ENCODE peak calls at places on chromosomes 12 and 14, in six cellular contexts. T is A549, D is SK-N-SH, G is GM12878, Y is HepG2, X is K562. Q is an unnamed sample.

GRCh38 chr14:74580275-74580672 is 31.8 kb downstream of the LTBP2 start:
- DNase-seq in T (no peak), D (no peak), G (no peak), Y (no peak), X (no peak), Q (no peak)

GRCh38 chr14:89915114-89915878 is 39.2 kb downstream of the EFCAB11 start:
- DNase-seq in T (peak), D (peak), G (peak), Y (peak), X (peak), Q (peak)

GRCh38 chr14:63611078-63611477 is 30.6 kb downstream of the WDR89 start:
- DNase-seq in T (no peak), D (no peak), G (no peak), Y (no peak), X (no peak), Q (no peak)

GRCh38 chr14:77318006-77318553 is 2.6 kb downstream of the POMT2 start:
- DNase-seq in T (no peak), D (no peak), G (no peak), Y (peak), X (no peak), Q (no peak)

GRCh38 chr14:94867931-94868597 is 98.2 kb upstream of the GSC start:
- DNase-seq in T (no peak), D (no peak), G (no peak), Y (no peak), X (no peak), Q (no peak)

GRCh38 chr12:118737985-118738540 is 243.3 kb upstream of the SRRM4 start:
- DNase-seq in T (no peak), D (no peak), G (no peak), Y (no peak), X (no peak), Q (no peak)

GRCh38 chr14:95307402-95308041 is 12.2 kb downstream of the CLMN start:
- DNase-seq in T (no peak), D (peak), G (no peak), Y (no peak), X (no peak), Q (no peak)

GRCh38 chr12:101855364-101855884 is 22.0 kb upstream of the DRAM1 start:
- DNase-seq in T (no peak), D (no peak), G (no peak), Y (peak), X (peak), Q (peak)

GRCh38 chr12:42485823-42486222 is 103.7 kb downstream of the PRICKLE1 start:
- DNase-seq in T (no peak), D (no peak), G (no peak), Y (no peak), X (no peak), Q (no peak)

GRCh38 chr12:76872415-76872814 is 6.4 kb downstream of the CSRP2 start:
- DNase-seq in T (no peak), D (no peak), G (no peak), Y (no peak), X (no peak), Q (no peak)

GRCh38 chr12:21526053-21526452 is at the start of gene SPX:
- DNase-seq in T (peak), D (no peak), G (no peak), Y (peak), X (no peak), Q (peak)

GRCh38 chr12:130484221-130484620 is 146.5 kb downstream of the PIWIL1 start:
- DNase-seq in T (no peak), D (no peak), G (no peak), Y (no peak), X (no peak), Q (no peak)

GRCh38 chr12:107449891-107450290 is 235.7 kb upstream of the PWP1 start:
- DNase-seq in T (no peak), D (no peak), G (no peak), Y (no peak), X (no peak), Q (peak)

GRCh38 chr12:98465950-98466349 is 49.4 kb upstream of the TMPO start:
- DNase-seq in T (no peak), D (no peak), G (no peak), Y (no peak), X (no peak), Q (no peak)

GRCh38 chr14:37650356-37651037 is 55.1 kb downstream of the TTC6 start:
- DNase-seq in T (no peak), D (no peak), G (no peak), Y (peak), X (no peak), Q (peak)

GRCh38 chr12:99916555-99916954 is 68.2 kb downstream of the ANKS1B start:
- DNase-seq in T (peak), D (no peak), G (no peak), Y (no peak), X (no peak), Q (no peak)

GRCh38 chr12:8844665-8845064 is 22.2 kb downstream of the A2ML1 start:
- DNase-seq in T (no peak), D (peak), G (no peak), Y (peak), X (peak), Q (peak)

GRCh38 chr14:101108579-101109346 is 205.2 kb upstream of the RTL1 start:
- DNase-seq in T (no peak), D (no peak), G (no peak), Y (no peak), X (no peak), Q (no peak)
- TF ChIP-seq CTCF in T (no peak), D (no peak), G (no peak), Y (no peak), X (no peak), Q (no peak)

DNA sequence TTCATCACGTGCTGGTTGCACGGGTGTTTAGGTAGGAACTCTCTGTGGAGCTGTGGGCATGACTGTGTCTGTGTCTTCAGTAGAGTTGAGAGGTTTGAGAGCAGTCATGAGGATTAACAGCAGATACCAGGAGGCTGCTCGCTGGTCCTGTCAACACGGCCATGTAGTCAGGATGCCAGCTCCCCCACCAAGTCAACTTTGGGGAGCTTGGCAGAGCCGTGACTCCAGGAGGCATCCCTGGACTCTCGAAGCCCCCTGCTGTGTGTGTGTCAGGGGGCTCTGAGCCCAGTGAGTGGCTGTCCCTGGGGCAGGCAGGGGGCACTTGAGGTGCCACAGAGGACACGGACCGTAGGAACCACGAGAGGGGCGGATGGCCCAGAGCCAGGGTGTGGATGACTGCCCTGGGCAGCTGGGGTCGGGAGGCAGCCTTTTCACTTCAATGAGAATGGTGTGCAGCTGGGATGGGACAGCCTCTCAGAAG is 7.2 kb upstream of the GPR132 start:
- DNase-seq in T (no peak), D (no peak), G (no peak), Y (no peak), X (no peak), Q (no peak)
- TF ChIP-seq SMC3 in T (no peak), D (no peak), G (no peak), Y (no peak), X (no peak), Q (no peak)

GRCh38 chr14:26917086-26917485 is 319.3 kb upstream of the NOVA1 start:
- DNase-seq in T (peak), D (peak), G (no peak), Y (peak), X (peak), Q (peak)
- TF ChIP-seq CTCF in T (peak), D (peak), G (no peak), Y (peak), X (peak), Q (peak)

DNA sequence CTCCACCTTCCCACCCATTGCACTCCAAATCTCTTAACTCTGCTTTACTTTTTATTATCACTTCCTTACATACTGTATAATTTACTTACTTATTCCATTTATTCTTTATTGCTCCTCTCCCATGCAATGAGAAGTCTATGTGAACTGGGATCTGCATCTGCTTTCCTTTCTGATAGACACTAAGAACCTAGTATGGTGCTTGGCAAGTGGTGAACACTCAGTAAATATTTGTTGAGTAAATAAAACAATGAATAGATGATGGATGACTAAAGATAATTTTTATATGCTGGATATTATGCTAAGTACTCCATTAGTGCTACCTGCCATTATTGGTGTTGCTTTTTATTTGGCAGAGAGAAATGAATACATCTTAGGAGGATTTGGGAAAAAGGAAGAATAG is 151.0 kb downstream of the TPH2 start:
- DNase-seq in T (no peak), D (no peak), G (no peak), Y (no peak), X (no peak), Q (no peak)
- TF ChIP-seq SMC3 in T (no peak), D (no peak), G (no peak), Y (no peak), X (no peak), Q (no peak)

DNA sequence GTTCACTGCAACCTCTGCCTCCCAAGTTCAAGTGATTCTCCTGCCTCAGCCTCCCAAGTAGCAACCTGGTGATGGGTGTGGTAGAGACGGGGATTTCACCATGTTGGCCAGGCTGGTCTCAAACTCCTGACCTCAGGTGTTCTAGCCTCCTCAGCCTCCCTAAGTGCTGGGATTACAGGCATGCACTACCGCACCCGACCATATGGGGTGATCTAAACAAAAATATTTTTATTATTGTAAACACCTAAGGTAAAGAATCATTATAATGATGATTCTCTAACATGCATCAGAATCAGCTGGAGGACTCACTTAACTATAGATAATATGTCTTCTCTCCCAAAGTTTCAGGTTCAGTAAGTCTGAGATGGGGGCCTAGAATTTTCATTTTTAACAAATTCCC is 96.2 kb upstream of the ALG10 start:
- DNase-seq in T (no peak), D (no peak), G (no peak), Y (no peak), X (no peak), Q (no peak)
- TF ChIP-seq CTCF in T (no peak), D (no peak), G (no peak), Y (no peak), X (no peak), Q (no peak)

GRCh38 chr12:49664167-49664566 is 40.8 kb downstream of the PRPF40B start:
- DNase-seq in T (no peak), D (no peak), G (no peak), Y (no peak), X (no peak), Q (no peak)

GRCh38 chr12:49666176-49666575 is 41.0 kb downstream of the FMNL3 start:
- DNase-seq in T (no peak), D (no peak), G (no peak), Y (no peak), X (no peak), Q (no peak)

GRCh38 chr12:49664591-49665146 is 41.3 kb downstream of the PRPF40B start:
- DNase-seq in T (no peak), D (peak), G (no peak), Y (no peak), X (no peak), Q (no peak)

GRCh38 chr12:49665384-49665783 is 41.8 kb downstream of the FMNL3 start:
- DNase-seq in T (no peak), D (no peak), G (no peak), Y (no peak), X (no peak), Q (no peak)

DNA sequence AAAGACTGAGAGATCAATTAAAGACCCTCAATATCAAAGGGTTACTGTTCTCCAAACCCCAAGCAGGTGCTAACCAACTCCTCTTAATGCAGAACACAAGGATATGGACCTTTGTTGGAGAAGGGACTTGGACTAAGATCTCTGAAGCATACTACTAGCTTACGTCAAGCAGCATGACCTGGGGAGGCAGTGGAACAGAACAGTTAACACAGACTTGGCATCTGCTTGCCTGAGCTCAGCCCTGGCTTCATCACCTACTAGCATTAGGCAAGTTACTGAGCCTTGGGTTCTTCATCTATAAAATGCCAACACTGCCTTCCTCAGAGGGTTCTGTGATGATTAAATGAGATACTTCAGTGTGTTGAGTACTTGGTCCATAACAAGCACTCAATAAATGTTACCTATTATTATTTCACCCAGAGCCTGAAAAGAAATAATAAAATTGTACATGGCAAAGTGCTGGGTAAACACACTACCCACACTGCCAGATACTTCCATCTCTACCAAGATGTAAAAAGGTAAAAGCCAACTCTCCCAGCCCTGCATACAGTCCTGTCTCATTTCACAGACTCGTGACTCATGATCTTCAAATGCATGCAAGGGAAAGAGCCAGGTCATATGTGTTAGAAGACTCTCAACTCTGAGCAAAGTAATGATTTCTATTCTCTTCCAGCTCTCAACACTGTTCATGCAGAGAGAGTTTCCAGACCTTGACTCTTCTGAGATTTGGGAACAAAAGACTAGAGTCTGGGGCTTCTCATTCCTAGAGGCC is 39.7 kb downstream of the FMNL3 start:
- DNase-seq in T (no peak), D (no peak), G (no peak), Y (no peak), X (no peak), Q (peak)
- TF ChIP-seq SMC3 in T (no peak), D (no peak), G (no peak), Y (no peak), X (no peak), Q (no peak)

DNA sequence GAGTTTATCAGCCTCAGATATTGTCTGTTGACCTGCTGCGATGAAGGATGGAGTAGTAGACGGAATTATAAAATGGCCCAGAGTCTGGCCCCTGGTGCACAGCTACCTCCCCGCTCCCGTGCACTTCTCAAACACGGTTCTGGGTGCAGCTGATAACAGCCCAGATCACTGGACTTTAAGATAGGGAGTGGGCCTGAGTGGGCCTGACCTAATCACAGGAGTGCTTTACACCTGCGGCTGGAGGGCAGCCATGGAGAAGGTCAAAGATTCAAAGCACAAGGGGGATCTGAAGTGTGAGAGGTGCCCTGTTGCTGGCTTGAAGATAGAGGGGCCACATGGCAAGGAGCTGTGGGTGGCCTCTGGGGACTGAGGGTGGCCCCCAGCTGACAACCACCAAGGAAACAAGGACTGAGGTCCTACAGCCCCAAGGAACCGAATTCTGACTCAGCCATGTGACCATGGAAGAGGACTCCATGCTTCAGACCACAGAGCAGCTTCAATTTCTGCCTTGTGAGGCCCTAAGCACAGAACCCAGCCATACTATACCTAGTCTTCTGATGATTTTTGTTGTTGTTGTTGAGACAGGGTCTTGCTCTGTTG is 113.4 kb downstream of the ZNF664 start:
- DNase-seq in T (no peak), D (no peak), G (no peak), Y (no peak), X (no peak), Q (no peak)
- TF ChIP-seq CTCF in T (no peak), D (no peak), G (no peak), Y (no peak), X (no peak), Q (no peak)

GRCh38 chr14:103880334-103880985 is 33.1 kb upstream of the PPP1R13B start:
- DNase-seq in T (no peak), D (peak), G (no peak), Y (no peak), X (no peak), Q (peak)
- TF ChIP-seq SMC3 in T (no peak), D (no peak), G (no peak), Y (no peak), X (no peak), Q (no peak)

GRCh38 chr12:12017798-12018197 is 52.9 kb upstream of the BCL2L14 start:
- DNase-seq in T (no peak), D (no peak), G (no peak), Y (no peak), X (no peak), Q (no peak)
- TF ChIP-seq CTCF in T (peak), D (peak), G (peak), Y (peak), X (peak), Q (peak)

DNA sequence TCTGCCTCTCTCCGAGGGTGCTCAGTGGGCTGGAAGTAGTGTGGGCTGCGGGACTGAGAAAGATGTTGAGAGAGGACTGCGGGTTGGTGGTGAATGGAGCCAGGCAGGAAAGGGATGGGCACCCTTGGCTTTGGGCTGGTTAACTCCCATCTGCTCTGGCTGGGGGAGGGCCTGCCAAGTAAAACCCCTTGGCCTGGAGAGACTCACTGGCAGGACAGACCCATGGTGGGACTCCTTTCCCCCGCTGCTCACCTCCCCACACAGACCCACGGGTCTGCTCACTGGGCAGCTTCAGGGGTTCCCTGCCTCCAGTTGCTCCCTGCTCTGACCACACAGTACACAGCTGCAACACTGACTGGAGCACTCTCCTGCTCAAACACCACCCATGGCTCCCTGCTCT is 54.1 kb downstream of the KRT80 start:
- DNase-seq in T (no peak), D (no peak), G (no peak), Y (no peak), X (no peak), Q (no peak)
- TF ChIP-seq SMC3 in T (no peak), D (no peak), G (no peak), Y (no peak), X (no peak), Q (no peak)

Q was measured in IMR-90.